ENCODE peak calls at places on chromosomes 6 and 20, in four cellular contexts. X, A, U and Y are unnamed samples.
A peak's percentile ranks its signal among the peaks of the same experiment; 100 is the strongest.

GRCh38 chr6:63543001-63543400 is 29.3 kb upstream of the LOC128125822 start:
- DNase-seq in A (no peak), U (no peak), X (no peak), Y (no peak)

GRCh38 chr6:29887330-29887818 is 55.0 kb upstream of the HLA-A start:
- DNase-seq in U (peak; percentile 52), X (peak; percentile 55), A (peak; percentile 12), Y (peak; percentile 33)

GRCh38 chr6:137160763-137161162 is 12.7 kb downstream of the IL22RA2 start:
- DNase-seq in U (no peak), A (no peak), X (no peak), Y (peak; percentile 69)

GRCh38 chr20:60116128-60116909 is 158.1 kb downstream of the CDH26 start:
- DNase-seq in U (no peak), X (no peak), A (no peak), Y (no peak)

GRCh38 chr6:90326404-90327057 is 29.9 kb upstream of the BACH2 start:
- DNase-seq in X (no peak), U (no peak), A (no peak), Y (peak; percentile 9)

GRCh38 chr20:4102381-4102780 is 87.0 kb upstream of the RNF24 start:
- DNase-seq in U (no peak), X (no peak), A (no peak), Y (peak; percentile 71)

GRCh38 chr20:4063631-4064030 is 48.3 kb upstream of the RNF24 start:
- DNase-seq in U (no peak), X (no peak), A (no peak), Y (peak; percentile 19)

GRCh38 chr6:116969211-116969863 is 92.3 kb downstream of the RFX6 start:
- DNase-seq in U (peak; percentile 66), A (peak; percentile 15), X (no peak), Y (peak; percentile 73)

GRCh38 chr6:11366183-11366933 is 133.9 kb upstream of the NEDD9 start:
- DNase-seq in X (no peak), A (no peak), U (peak; percentile 89), Y (no peak)

GRCh38 chr6:137820425-137820824 is 46.6 kb upstream of the TNFAIP3 start:
- DNase-seq in A (no peak), U (no peak), X (no peak), Y (no peak)

GRCh38 chr6:91664327-91664959 is 1077.6 kb upstream of the MAP3K7 start:
- DNase-seq in X (no peak), U (peak; percentile 26), A (no peak), Y (no peak)

GRCh38 chr20:57882451-57883161 is 172.8 kb upstream of the PMEPA1 start:
- DNase-seq in A (peak; percentile 64), U (no peak), X (peak; percentile 39), Y (no peak)

GRCh38 chr6:18990313-18990978 is 603.3 kb downstream of the RNF144B start:
- DNase-seq in A (no peak), U (peak; percentile 60), X (no peak), Y (peak; percentile 66)

GRCh38 chr6:167560673-167561569 is 236.0 kb downstream of the TTLL2 start:
- DNase-seq in U (no peak), X (no peak), A (no peak), Y (no peak)

GRCh38 chr6:144957236-144957937 is 672.3 kb downstream of the UTRN start:
- DNase-seq in A (no peak), X (no peak), U (no peak), Y (peak; percentile 27)

GRCh38 chr20:8693709-8694108 is 375.2 kb upstream of the PLCB4 start:
- DNase-seq in U (no peak), A (no peak), X (no peak), Y (peak; percentile 27)

GRCh38 chr6:69466979-69467570 is 329.7 kb downstream of the LMBRD1 start:
- DNase-seq in X (no peak), U (no peak), A (no peak), Y (no peak)

GRCh38 chr20:1426231-1426849 is 33.5 kb upstream of the FKBP1A start:
- DNase-seq in X (no peak), U (no peak), A (no peak), Y (no peak)

DNA sequence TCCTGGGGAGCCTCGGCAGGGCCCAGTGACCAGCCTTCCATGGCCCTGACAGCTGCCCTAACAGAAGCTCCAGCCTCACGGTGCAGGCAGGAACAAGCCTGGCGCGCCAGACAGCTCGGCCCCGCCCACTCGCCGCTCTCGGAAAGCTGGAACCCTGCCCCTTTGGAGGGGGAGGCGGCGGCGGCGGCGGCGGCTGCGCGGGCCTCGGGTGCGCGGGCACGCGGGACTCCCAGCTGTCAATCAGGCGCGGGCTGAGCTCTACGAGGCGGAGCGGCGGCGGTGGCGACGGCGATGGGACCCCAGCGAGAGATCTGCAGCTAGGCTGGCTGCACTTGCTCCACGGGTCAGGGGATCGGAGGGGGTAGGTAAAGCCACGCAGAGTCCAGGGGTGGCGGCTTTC is at the start of gene NRSN1:
- DNase-seq in A (no peak), U (no peak), X (no peak), Y (peak; percentile 24)
- H3K4me3 ChIP-seq in A (no peak within 1 kb of the TSS), U (no peak within 1 kb of the TSS), X (no peak within 1 kb of the TSS), Y (no peak within 1 kb of the TSS)

GRCh38 chr6:156899532-156899931 is 122.4 kb downstream of the ARID1B start:
- DNase-seq in X (no peak), A (no peak), U (no peak), Y (no peak)
- TF ChIP-seq CTCF in X (no peak), A (no peak), U (no peak), Y (no peak)

GRCh38 chr6:131292145-131292938 is 157.1 kb downstream of the AKAP7 start:
- DNase-seq in X (no peak), U (no peak), A (no peak), Y (no peak)
- H3K4me3 ChIP-seq in X (no peak overlapping the region), U (no peak overlapping the region), A (no peak overlapping the region), Y (no peak overlapping the region)

GRCh38 chr6:27871919-27872633 is 40.1 kb downstream of the OR2B2 start:
- DNase-seq in X (peak; percentile 90), A (peak; percentile 85), U (peak; percentile 98), Y (peak; percentile 96)
- TF ChIP-seq CTCF in X (peak; percentile 48), A (peak; percentile 36), U (peak; percentile 33), Y (peak; percentile 45)

DNA sequence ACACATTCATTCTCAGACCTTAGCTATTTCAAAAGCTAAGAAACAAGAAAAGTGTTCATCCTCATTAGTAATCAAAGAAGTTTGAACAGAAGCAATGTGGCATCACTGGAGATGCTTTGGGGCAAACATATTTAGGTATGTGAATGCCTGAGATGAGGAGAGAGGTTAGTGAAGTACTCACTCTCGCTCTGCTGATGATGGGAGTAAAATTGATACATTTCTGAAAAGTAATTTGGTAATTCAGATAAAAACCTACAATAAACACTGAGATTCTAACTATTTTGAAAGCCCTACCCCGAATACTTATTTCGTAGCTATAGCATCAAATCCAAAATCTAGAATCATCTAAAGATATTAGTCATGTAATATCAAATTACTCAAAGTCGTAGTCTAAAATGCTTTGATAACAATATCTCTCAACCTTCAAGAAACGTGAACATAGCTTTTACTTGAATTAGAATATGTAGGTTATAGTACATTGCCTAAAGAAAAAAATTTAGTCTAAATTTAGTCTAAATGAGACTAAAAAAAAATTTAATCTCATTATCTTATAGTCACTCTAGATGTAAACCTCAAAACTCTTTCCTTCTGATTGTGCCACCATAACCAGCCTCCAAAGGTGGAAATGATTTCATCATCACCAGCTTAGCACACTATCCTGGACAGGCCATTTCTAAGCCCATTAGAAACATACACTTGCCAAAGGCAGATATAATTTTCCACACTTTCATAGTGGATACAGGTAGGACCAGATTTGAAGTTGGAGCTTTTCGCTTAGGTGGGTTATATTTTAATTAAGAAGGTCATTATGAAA is 232.5 kb upstream of the TAB2 start:
- DNase-seq in A (no peak), U (no peak), X (no peak), Y (no peak)
- H3K4me3 ChIP-seq in A (no peak overlapping the region), U (no peak overlapping the region), X (no peak overlapping the region), Y (no peak overlapping the region)

GRCh38 chr6:104527311-104527710 is 332.4 kb downstream of the HACE1 start:
- DNase-seq in A (no peak), U (no peak), X (no peak), Y (no peak)

GRCh38 chr6:104525677-104526322 is 333.9 kb downstream of the HACE1 start:
- DNase-seq in A (peak; percentile 58), U (peak; percentile 82), X (peak; percentile 70), Y (peak; percentile 81)

GRCh38 chr6:104526383-104526782 is 333.3 kb downstream of the HACE1 start:
- DNase-seq in A (no peak), U (no peak), X (no peak), Y (no peak)

GRCh38 chr6:104531591-104531990 is 328.1 kb downstream of the HACE1 start:
- DNase-seq in U (no peak), X (no peak), A (no peak), Y (no peak)

DNA sequence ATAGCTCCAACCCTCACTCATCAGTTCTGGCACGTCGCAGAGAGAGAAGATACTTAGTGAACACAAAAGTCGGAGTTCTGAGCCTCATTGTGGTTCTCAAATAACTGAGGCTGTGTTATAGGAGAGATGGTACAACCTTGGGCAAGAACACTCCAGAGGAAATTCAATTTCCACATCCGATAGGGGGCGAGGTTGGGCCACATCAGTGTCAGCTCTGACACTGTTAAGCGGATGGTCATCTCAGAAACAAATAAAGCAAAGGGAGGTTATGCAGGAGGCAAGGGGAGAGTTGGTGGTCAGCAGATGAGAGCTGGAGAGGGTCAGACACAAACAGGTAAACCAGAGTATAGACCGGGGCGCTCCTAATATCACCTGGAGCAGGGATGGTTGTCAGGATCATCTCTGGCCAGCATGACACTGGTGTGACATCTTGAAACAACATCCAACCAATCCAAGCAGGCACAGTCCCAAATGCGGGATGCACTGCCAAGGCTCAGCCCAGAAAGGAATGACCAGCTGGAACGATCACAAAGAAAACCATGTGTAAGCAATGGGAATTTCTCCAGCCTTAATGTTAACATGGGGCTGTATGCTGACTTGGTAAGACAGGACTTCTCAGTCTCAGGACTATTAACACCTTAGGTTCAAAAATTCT is 331.8 kb downstream of the HACE1 start:
- DNase-seq in U (peak; percentile 11), X (no peak), A (peak; percentile 8), Y (peak; percentile 15)
- TF ChIP-seq CTCF in U (peak; percentile 18), X (no peak), A (peak; percentile 24), Y (peak; percentile 40)

GRCh38 chr6:133241088-133241900 is at the start of gene EYA4:
- DNase-seq in A (peak; percentile 57), X (no peak), U (no peak), Y (peak; percentile 27)
- H3K4me3 ChIP-seq in A (peak within 1 kb of the TSS; percentile 69), X (no peak within 1 kb of the TSS), U (no peak within 1 kb of the TSS), Y (peak within 1 kb of the TSS; percentile 44)

DNA sequence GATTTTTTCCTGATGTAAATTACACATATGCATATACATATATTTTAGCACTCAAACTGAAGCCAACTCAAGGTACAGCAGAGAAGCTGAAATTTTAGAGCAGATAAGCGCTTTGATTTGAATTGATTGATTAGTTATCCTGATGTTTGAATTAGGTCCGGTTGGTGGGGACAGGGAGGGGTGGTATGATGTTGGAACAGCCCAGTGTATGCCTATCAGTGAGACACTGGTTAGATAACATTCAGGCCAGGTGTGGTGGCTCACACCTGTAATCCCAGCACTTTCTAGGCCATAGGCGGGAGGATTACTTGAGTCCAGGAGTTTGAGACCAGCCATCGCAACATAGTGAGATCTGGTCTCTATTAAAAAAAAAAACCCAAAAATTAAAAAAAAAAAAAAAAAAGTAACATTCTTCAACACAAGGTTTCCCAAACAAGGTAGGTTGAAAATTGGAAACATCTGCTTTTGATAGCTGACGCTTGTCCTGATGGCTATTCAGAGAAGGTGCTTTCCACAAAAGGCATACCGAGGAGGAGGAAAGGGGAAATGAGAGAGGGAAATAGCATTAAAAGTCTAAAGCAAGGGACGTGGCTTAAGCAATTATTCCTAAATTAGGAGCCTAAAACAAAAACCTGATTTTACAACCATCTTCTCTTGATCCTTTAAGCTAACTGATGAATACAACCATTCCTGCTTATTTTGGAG is 288.4 kb upstream of the JARID2 start:
- DNase-seq in X (no peak), A (no peak), U (peak; percentile 18), Y (no peak)
- TF ChIP-seq CTCF in X (no peak), A (no peak), U (no peak), Y (no peak)

GRCh38 chr20:51752343-51752951 is 15.7 kb downstream of the ATP9A start:
- DNase-seq in U (no peak), X (no peak), A (no peak), Y (peak; percentile 68)
- H3K4me3 ChIP-seq in U (no peak overlapping the region), X (no peak overlapping the region), A (peak overlapping the region; percentile 26), Y (no peak overlapping the region)